ENCODE peak calls at places on chromosomes 6 and 20, in seven cellular contexts. Y is thyroid gland, A is A549, F is ascending aorta, R is SK-N-SH, D is OCI-LY7, X is GM23338. W is an unnamed sample.

GRCh38 chr6:13725570-13725969 is 13.9 kb upstream of the RANBP9 start:
- DNase-seq in Y (no peak), A (peak), F (no peak), R (no peak), D (no peak), X (no peak), W (no peak)

GRCh38 chr6:14499804-14500203 is 382.2 kb downstream of the CD83 start:
- DNase-seq in Y (no peak), A (peak), F (no peak), R (no peak), D (no peak), X (peak), W (no peak)

GRCh38 chr6:73965408-73966145 is 269.6 kb downstream of the CD109 start:
- DNase-seq in Y (no peak), A (no peak), F (no peak), R (no peak), D (no peak), X (no peak), W (no peak)

GRCh38 chr6:163327936-163328335 is 86.6 kb upstream of the QKI start:
- DNase-seq in Y (no peak), A (no peak), F (no peak), R (peak), D (no peak), X (no peak), W (no peak)

GRCh38 chr6:11241793-11242201 is 9.3 kb upstream of the NEDD9 start:
- DNase-seq in Y (peak), A (no peak), F (no peak), R (no peak), D (no peak), X (peak), W (peak)

GRCh38 chr6:106790146-106790770 is 160.9 kb downstream of the QRSL1 start:
- DNase-seq in Y (no peak), A (no peak), F (no peak), R (no peak), D (no peak), X (no peak), W (no peak)

GRCh38 chr6:147099974-147100373 is 104.2 kb upstream of the STXBP5 start:
- DNase-seq in Y (no peak), A (no peak), F (no peak), R (no peak), D (no peak), X (no peak), W (no peak)

GRCh38 chr6:12150812-12151432 is 138.8 kb downstream of the HIVEP1 start:
- DNase-seq in Y (peak), A (peak), F (no peak), R (peak), D (peak), X (peak), W (no peak)

GRCh38 chr6:8131265-8131897 is 29.0 kb upstream of the EEF1E1 start:
- DNase-seq in Y (peak), A (peak), F (no peak), R (peak), D (peak), X (peak), W (no peak)

GRCh38 chr6:169689247-169689646 is 12.6 kb downstream of the WDR27 start:
- DNase-seq in Y (no peak), A (no peak), F (no peak), R (no peak), D (no peak), X (no peak), W (no peak)

GRCh38 chr20:38267251-38267650 is 6.7 kb upstream of the KIAA1755 start:
- DNase-seq in Y (no peak), A (no peak), F (no peak), R (no peak), D (no peak), X (no peak), W (no peak)

GRCh38 chr6:79408598-79408997 is 128.6 kb downstream of the LCA5 start:
- DNase-seq in Y (no peak), A (no peak), F (no peak), R (no peak), D (no peak), X (no peak), W (no peak)

GRCh38 chr6:35470663-35471120 is 2.5 kb downstream of the RPL10A start:
- DNase-seq in Y (no peak), A (no peak), F (no peak), R (no peak), D (peak), X (no peak), W (no peak)

GRCh38 chr20:62367483-62368302 is 581 bp upstream of the LAMA5 start:
- DNase-seq in Y (peak), A (peak), F (no peak), R (peak), D (peak), X (peak), W (peak)

GRCh38 chr20:846894-847278 is 13.4 kb downstream of the FAM110A start:
- DNase-seq in Y (no peak), A (no peak), F (no peak), R (no peak), D (peak), X (no peak), W (no peak)

GRCh38 chr20:63553933-63554290 is at the start of gene FNDC11:
- DNase-seq in Y (peak), A (no peak), F (no peak), R (peak), D (peak), X (peak), W (peak)

GRCh38 chr6:106804238-106805016 is 170.1 kb downstream of the CD24 start:
- DNase-seq in Y (no peak), A (no peak), F (no peak), R (no peak), D (no peak), X (peak), W (no peak)

GRCh38 chr6:152338335-152339125 is 298.6 kb downstream of the SYNE1 start:
- DNase-seq in Y (peak), A (peak), F (no peak), R (peak), D (peak), X (peak), W (peak)

GRCh38 chr6:4355241-4355640 is 219.9 kb upstream of the ECI2 start:
- DNase-seq in Y (no peak), A (peak), F (no peak), R (no peak), D (no peak), X (no peak), W (no peak)

GRCh38 chr6:25417206-25417605 is 138.0 kb downstream of the CARMIL1 start:
- DNase-seq in Y (peak), A (no peak), F (no peak), R (no peak), D (no peak), X (no peak), W (no peak)

GRCh38 chr6:44733868-44734267 is 346.4 kb downstream of the CDC5L start:
- DNase-seq in Y (peak), A (no peak), F (no peak), R (no peak), D (no peak), X (no peak), W (peak)

GRCh38 chr6:149451361-149452061 is 33.3 kb downstream of the ZC3H12D start:
- DNase-seq in Y (peak), A (no peak), F (no peak), R (no peak), D (no peak), X (peak), W (no peak)

GRCh38 chr6:119880840-119881239 is 531.3 kb upstream of the MAN1A1 start:
- DNase-seq in Y (no peak), A (no peak), F (no peak), R (no peak), D (no peak), X (no peak), W (no peak)

GRCh38 chr6:115544765-115545409 is 515.8 kb downstream of the FRK start:
- DNase-seq in Y (no peak), A (no peak), F (no peak), R (no peak), D (no peak), X (no peak), W (no peak)

GRCh38 chr6:17656092-17656491 is 50.6 kb downstream of the NUP153 start:
- DNase-seq in Y (no peak), A (peak), F (no peak), R (peak), D (no peak), X (no peak), W (no peak)

GRCh38 chr20:16518068-16518783 is 55.0 kb downstream of the KIF16B start:
- DNase-seq in Y (peak), A (peak), F (no peak), R (peak), D (peak), X (peak), W (no peak)

GRCh38 chr20:61913423-61914225 is 152.1 kb downstream of the TAF4 start:
- DNase-seq in Y (no peak), A (no peak), F (no peak), R (no peak), D (no peak), X (no peak), W (no peak)

GRCh38 chr20:37579091-37579490 is 51.4 kb upstream of the BLCAP start:
- DNase-seq in Y (no peak), A (no peak), F (no peak), R (no peak), D (no peak), X (no peak), W (no peak)

GRCh38 chr20:9066196-9066595 is 2.7 kb upstream of the PLCB4 start:
- DNase-seq in Y (no peak), A (peak), F (no peak), R (no peak), D (no peak), X (no peak), W (no peak)

GRCh38 chr6:21384211-21384610 is 209.3 kb upstream of the SOX4 start:
- DNase-seq in Y (peak), A (peak), F (no peak), R (peak), D (no peak), X (no peak), W (no peak)

GRCh38 chr6:20814494-20814893 is 280.2 kb downstream of the CDKAL1 start:
- DNase-seq in Y (no peak), A (no peak), F (no peak), R (no peak), D (no peak), X (no peak), W (no peak)

GRCh38 chr20:45459606-45460005 is 9.9 kb upstream of the WFDC2 start:
- DNase-seq in Y (peak), A (peak), F (no peak), R (peak), D (no peak), X (no peak), W (no peak)
- TF ChIP-seq CTCF in Y (no peak), A (no peak), F (no peak), R (peak), D (peak), X (no peak), W (no peak)

DNA sequence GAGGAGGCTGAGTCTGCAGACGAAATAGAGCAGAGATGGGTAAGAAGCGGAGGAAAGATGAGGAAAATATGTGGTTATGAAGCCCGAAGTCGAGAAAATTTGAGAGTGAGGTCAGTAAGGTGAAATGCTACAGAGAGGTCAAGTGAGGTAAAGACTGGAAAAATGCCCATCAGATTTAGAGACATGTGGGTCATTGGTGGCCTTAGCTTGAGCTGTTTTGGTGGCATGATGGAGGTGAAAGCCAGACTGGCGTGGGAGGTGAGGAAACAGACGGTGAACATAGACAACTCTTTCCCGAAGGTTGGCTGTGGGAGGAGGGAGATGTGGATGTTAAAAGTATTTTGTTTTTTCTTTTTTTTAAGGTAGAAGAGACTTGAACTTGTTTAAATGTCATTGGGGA is 9.4 kb downstream of the ARFGEF2 start:
- DNase-seq in Y (no peak), A (no peak), F (no peak), R (no peak), D (no peak), X (no peak), W (no peak)
- H3K27ac ChIP-seq in Y (peak), A (no peak), F (peak), R (no peak), D (no peak), X (no peak), W (peak)

DNA sequence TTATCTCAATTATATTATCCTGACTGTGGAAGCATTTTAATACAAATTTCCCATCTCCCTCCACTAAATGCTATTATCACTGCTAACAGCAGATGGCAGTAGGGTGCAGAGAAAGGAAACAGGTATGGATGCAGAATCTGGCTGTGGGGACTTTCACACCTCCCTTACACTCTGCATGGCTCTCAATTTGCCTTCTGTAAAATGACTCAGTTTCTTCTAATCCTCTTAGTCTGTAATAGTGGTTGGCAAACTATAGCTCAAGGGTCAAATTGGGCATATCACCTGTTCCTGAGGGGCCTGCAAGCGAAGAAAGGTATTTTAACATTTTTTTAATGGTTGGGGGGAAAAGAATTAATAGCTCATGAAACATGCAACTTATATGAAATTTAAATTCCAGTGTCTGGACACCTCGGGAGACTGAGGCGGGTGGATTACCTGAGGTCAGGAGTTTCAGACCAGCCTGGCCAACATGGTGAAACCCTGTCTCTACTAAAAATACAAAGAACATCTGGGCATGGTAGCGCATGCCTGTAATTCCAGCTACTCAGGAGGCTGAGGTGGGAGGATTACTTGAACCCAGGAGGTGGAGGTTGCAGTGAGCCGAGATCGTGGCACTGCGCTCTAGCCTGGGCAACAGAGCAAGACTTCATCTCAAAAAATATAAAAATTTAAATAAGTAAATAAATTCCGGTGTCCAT is 83.5 kb downstream of the ZMYND8 start:
- DNase-seq in Y (peak), A (peak), F (no peak), R (peak), D (peak), X (peak), W (no peak)
- TF ChIP-seq CTCF in Y (peak), A (peak), F (peak), R (peak), D (peak), X (peak), W (peak)

DNA sequence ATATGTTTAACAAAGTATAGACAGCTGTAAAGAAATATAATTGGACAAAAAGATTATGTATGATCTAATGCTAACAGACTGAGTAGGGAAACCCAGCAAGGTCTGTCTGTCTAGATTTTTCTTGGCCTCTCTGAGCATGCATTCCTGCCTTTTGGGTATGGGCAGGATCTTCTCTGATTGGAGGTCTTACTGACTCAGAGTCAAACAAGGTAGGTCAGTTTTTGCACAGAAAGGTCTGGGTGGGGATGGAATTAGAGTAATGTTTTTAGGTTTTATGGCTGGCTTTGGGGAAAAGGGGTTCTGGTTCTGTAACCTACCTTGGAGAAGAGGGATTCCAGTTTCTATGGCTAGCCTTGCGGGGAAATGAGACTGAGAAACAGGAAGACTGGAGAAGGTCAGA is 65.5 kb downstream of the LIN28B start:
- DNase-seq in Y (no peak), A (no peak), F (no peak), R (no peak), D (no peak), X (no peak), W (no peak)
- H3K27ac ChIP-seq in Y (no peak), A (no peak), F (no peak), R (no peak), D (no peak), X (peak), W (no peak)

DNA sequence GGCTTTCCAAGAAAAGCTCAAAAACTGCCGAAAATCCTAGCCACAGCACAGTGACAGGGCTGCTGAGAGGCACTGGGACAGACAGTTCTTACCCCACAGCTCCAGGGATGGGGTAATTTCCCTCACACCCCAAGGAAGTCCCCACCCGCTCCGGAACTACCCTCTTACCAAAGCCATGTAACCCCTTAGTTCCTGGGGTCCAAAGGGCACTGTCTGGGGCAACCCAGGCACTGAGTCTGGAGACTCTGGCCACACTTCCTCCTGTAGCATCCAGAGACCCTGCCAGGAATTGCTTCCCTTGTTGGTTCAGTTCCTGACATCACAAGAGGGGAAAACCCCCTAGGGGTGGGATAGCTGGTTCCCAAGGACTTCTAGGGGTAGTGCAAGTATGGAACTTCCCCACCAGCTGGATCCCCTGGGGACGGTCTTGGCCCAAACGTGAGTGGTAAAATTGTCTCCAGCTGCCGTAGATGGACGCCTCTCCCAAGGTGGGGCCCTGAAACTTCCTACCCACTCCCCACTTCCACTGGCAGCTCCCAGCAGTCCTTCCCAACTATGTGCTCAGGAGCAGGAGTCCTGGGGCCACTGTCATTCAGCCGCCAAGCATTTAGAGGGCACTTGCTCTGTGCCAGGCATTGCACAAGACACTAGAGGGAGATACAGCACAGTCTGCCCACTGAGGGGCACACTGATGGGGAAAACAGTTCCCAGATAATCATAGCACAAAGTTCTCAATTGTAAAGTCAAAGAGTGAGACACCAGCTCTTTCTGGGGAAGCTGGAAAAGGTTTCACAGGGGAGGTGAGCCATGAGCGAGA is 17.3 kb upstream of the HCK start:
- DNase-seq in Y (no peak), A (peak), F (no peak), R (no peak), D (peak), X (peak), W (no peak)
- TF ChIP-seq CTCF in Y (no peak), A (peak), F (no peak), R (peak), D (peak), X (peak), W (no peak)

GRCh38 chr6:6586671-6587526 is 1.6 kb upstream of the LY86 start:
- DNase-seq in Y (no peak), A (no peak), F (no peak), R (no peak), D (peak), X (no peak), W (no peak)

GRCh38 chr6:6583836-6584235 is 4.7 kb upstream of the LY86 start:
- DNase-seq in Y (no peak), A (peak), F (no peak), R (no peak), D (peak), X (no peak), W (no peak)

GRCh38 chr6:6586167-6586566 is 2.4 kb upstream of the LY86 start:
- DNase-seq in Y (no peak), A (no peak), F (no peak), R (no peak), D (no peak), X (no peak), W (no peak)

GRCh38 chr6:6584310-6585002 is 4.1 kb upstream of the LY86 start:
- DNase-seq in Y (no peak), A (no peak), F (no peak), R (no peak), D (peak), X (no peak), W (no peak)

GRCh38 chr6:6585003-6585311 is 3.6 kb upstream of the LY86 start:
- DNase-seq in Y (no peak), A (no peak), F (no peak), R (no peak), D (no peak), X (no peak), W (no peak)
- H3K27ac ChIP-seq in Y (no peak), A (no peak), F (no peak), R (no peak), D (peak), X (no peak), W (no peak)

DNA sequence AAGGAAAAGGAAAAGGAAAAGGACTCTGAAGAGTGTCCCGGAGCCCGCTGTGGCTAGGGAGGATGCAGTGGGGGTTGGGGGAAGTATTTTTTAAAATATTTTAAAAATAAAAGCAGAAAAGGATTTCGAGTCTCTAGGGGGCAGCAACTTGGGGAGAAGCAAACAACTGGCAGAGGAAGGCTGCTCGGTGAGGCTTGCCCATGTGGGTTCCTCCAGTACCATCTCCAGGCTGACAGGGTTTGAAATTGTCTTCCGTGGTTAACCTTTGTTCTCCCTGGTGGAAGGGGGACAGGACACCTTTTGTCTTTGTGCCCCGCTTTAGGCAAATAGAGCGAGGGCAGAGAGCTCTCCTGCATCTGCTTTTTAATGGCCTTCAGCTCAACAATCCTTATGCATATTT is 60.4 kb upstream of the SNX9 start:
- DNase-seq in Y (no peak), A (peak), F (no peak), R (no peak), D (peak), X (no peak), W (no peak)
- TF ChIP-seq CTCF in Y (peak), A (peak), F (no peak), R (peak), D (peak), X (peak), W (no peak)

GRCh38 chr20:58378704-58379103 is 10.3 kb upstream of the VAPB start:
- DNase-seq in Y (no peak), A (no peak), F (no peak), R (no peak), D (no peak), X (no peak), W (no peak)
- H3K27ac ChIP-seq in Y (peak), A (no peak), F (no peak), R (no peak), D (no peak), X (no peak), W (no peak)